ENCODE peak calls at places on chromosomes 3 and 15, in four cellular contexts. L is ovary, S is foreskin fibroblast, K is Right ventricle myocardium inferior. T is an unnamed sample.

GRCh38 chr3:44019736-44020135 is 221.9 kb upstream of the TOPAZ1 start:
- DNase-seq in L (no peak), S (no peak), K (no peak), T (no peak)

GRCh38 chr15:60049948-60050347 is 45.8 kb downstream of the FOXB1 start:
- DNase-seq in L (no peak), S (no peak), K (no peak), T (no peak)

GRCh38 chr3:38323060-38323459 is 23.5 kb upstream of the XYLB start:
- DNase-seq in L (no peak), S (no peak), K (no peak), T (no peak)

GRCh38 chr3:44509985-44510360 is 32.5 kb upstream of the ZNF445 start:
- DNase-seq in L (no peak), S (no peak), K (no peak), T (no peak)

GRCh38 chr15:56232058-56232457 is 11.6 kb downstream of the RFX7 start:
- DNase-seq in L (no peak), S (no peak), K (no peak), T (no peak)

GRCh38 chr15:62455441-62455921 is 290.4 kb upstream of the C2CD4B start:
- DNase-seq in L (no peak), S (no peak), K (no peak), T (no peak)

GRCh38 chr3:181362378-181362777 is 349.3 kb upstream of the SOX2 start:
- DNase-seq in L (no peak), S (no peak), K (no peak), T (peak)

GRCh38 chr3:9179826-9180763 is 69.4 kb downstream of the SRGAP3 start:
- DNase-seq in L (no peak), S (no peak), K (no peak), T (no peak)

GRCh38 chr3:129260606-129261005 is 11.2 kb downstream of the COPG1 start:
- DNase-seq in L (no peak), S (no peak), K (no peak), T (no peak)

GRCh38 chr15:101675796-101676582 is 23.8 kb upstream of the TM2D3 start:
- DNase-seq in L (no peak), S (peak), K (no peak), T (no peak)

GRCh38 chr3:149004622-149005021 is 13.3 kb downstream of the GYG1 start:
- DNase-seq in L (no peak), S (peak), K (no peak), T (no peak)

GRCh38 chr15:99962006-99962561 is 228.8 kb upstream of the LYSMD4 start:
- DNase-seq in L (peak), S (no peak), K (no peak), T (no peak)

GRCh38 chr3:48426401-48426909 is 3.4 kb downstream of the PLXNB1 start:
- DNase-seq in L (no peak), S (no peak), K (no peak), T (no peak)

GRCh38 chr15:22918596-22919140 is 61.5 kb downstream of the CYFIP1 start:
- DNase-seq in L (no peak), S (no peak), K (no peak), T (no peak)

GRCh38 chr3:127233371-127233770 is 40.4 kb downstream of the PRR23E start:
- DNase-seq in L (no peak), S (no peak), K (no peak), T (no peak)

GRCh38 chr15:77019476-77020331 is 24.8 kb downstream of the PSTPIP1 start:
- DNase-seq in L (no peak), S (no peak), K (no peak), T (no peak)

GRCh38 chr3:156382458-156383346 is 172.2 kb downstream of the SSR3 start:
- DNase-seq in L (no peak), S (peak), K (no peak), T (peak)

GRCh38 chr3:46852329-46852720 is 10.9 kb downstream of the MYL3 start:
- DNase-seq in L (no peak), S (no peak), K (no peak), T (no peak)

GRCh38 chr3:52810923-52811322 is 16.3 kb downstream of the ITIH3 start:
- DNase-seq in L (no peak), S (no peak), K (no peak), T (no peak)

GRCh38 chr3:48501196-48501595 is 2.8 kb downstream of the SHISA5 start:
- DNase-seq in L (no peak), S (no peak), K (no peak), T (no peak)

T was measured in adrenal gland.